ENCODE peak calls at places on chromosomes 3 and 15, in nine cellular contexts. A is activated CD4-positive, alpha-beta T cell treated with anti-CD3 and anti-CD28 coated beads, Interleukin-2, amount 10 ng/mL, durations not matched to agents 7 days and 5 days; Z is A549; O is DMS53; R is iris pigment epithelial cell; K is Kasumi-1; M is NT2/D1; I is RPMI7951; H is activated effector memory CD4-positive, alpha-beta T cell treated with Interleukin-2 at 50 U/mL for 16 hours. D is an unnamed sample.

GRCh38 chr3:157626817-157627216 is 123.6 kb upstream of the VEPH1 start:
- DNase-seq in A (no peak), K (no peak), M (no peak), R (no peak), O (peak), Z (no peak), H (no peak), I (no peak), D (peak)

GRCh38 chr3:160851629-160852210 is 95.7 kb downstream of the PPM1L start:
- DNase-seq in K (no peak), A (no peak), H (no peak), O (no peak), Z (no peak), R (no peak), I (no peak), M (no peak), D (no peak)

GRCh38 chr15:59334063-59334415 is 38.6 kb downstream of the MYO1E start:
- DNase-seq in I (no peak), O (no peak), H (no peak), Z (no peak), M (no peak), K (no peak), R (no peak), A (no peak), D (no peak)

GRCh38 chr15:73600413-73601050 is 32.7 kb downstream of the NPTN start:
- DNase-seq in R (no peak), M (no peak), I (peak), K (no peak), O (no peak), A (no peak), H (no peak), Z (no peak), D (no peak)

GRCh38 chr3:38601971-38602550 is 47.4 kb downstream of the SCN5A start:
- DNase-seq in H (no peak), K (no peak), Z (no peak), A (no peak), M (peak), I (no peak), R (no peak), O (no peak), D (no peak)

GRCh38 chr15:93298901-93299300 is 209.9 kb upstream of the RGMA start:
- DNase-seq in A (no peak), O (no peak), M (no peak), I (no peak), R (no peak), K (no peak), Z (no peak), H (no peak), D (no peak)

GRCh38 chr15:67820992-67821783 is 4.1 kb upstream of the SKOR1 start:
- DNase-seq in K (no peak), Z (no peak), I (peak), A (no peak), O (no peak), H (no peak), R (peak), M (no peak), D (peak)

GRCh38 chr3:42608586-42608985 is 8.1 kb downstream of the NKTR start:
- DNase-seq in M (no peak), Z (no peak), I (peak), K (no peak), O (no peak), A (no peak), R (peak), H (no peak), D (no peak)

GRCh38 chr15:100602822-100603393 is 519 bp downstream of the ASB7 start:
- DNase-seq in I (peak), Z (peak), R (peak), A (peak), H (peak), K (peak), M (peak), O (peak), D (peak)

GRCh38 chr3:39383190-39383912 is at the start of gene SLC25A38:
- DNase-seq in M (peak), O (no peak), Z (peak), A (peak), H (peak), K (no peak), I (peak), R (peak), D (no peak)

GRCh38 chr15:37981781-37982180 is 47.3 kb downstream of the TMCO5A start:
- DNase-seq in R (peak), Z (peak), H (no peak), O (peak), K (peak), I (peak), A (no peak), M (no peak), D (peak)

GRCh38 chr3:21216598-21216997 is 534.4 kb downstream of the ZNF385D start:
- DNase-seq in I (no peak), R (peak), K (peak), Z (peak), H (no peak), M (no peak), A (no peak), O (peak), D (no peak)

GRCh38 chr3:94098487-94098886 is 35.6 kb downstream of the NSUN3 start:
- DNase-seq in I (no peak), K (peak), R (peak), Z (no peak), O (no peak), A (no peak), H (no peak), M (no peak), D (no peak)

GRCh38 chr3:137770066-137770805 is 6.1 kb downstream of the SOX14 start:
- DNase-seq in Z (no peak), O (no peak), A (no peak), M (no peak), R (no peak), I (no peak), K (no peak), H (no peak), D (no peak)

GRCh38 chr15:89374116-89375004 is 39.7 kb upstream of the POLG start:
- DNase-seq in M (no peak), O (no peak), A (no peak), Z (no peak), I (no peak), K (no peak), R (no peak), H (no peak), D (no peak)

GRCh38 chr3:40615916-40616315 is 91.2 kb downstream of the ZNF621 start:
- DNase-seq in A (no peak), Z (no peak), K (no peak), I (no peak), R (no peak), M (no peak), H (no peak), O (no peak), D (peak)

GRCh38 chr15:60477991-60478632 is 830 bp downstream of the ICE2 start:
- DNase-seq in A (no peak), R (peak), K (peak), O (peak), I (peak), M (no peak), H (no peak), Z (peak), D (peak)

GRCh38 chr15:65377976-65378366 is at the start of gene IGDCC3:
- DNase-seq in K (no peak), O (no peak), M (peak), H (no peak), R (peak), I (no peak), A (no peak), Z (no peak), D (peak)

GRCh38 chr15:34241376-34242350 is 16.8 kb downstream of the EMC4 start:
- DNase-seq in A (peak), H (no peak), M (no peak), Z (peak), R (peak), O (peak), K (peak), I (peak), D (peak)

GRCh38 chr3:60609446-60609845 is 641.8 kb downstream of the FHIT start:
- DNase-seq in Z (peak), K (no peak), I (peak), O (no peak), A (no peak), R (peak), M (peak), H (no peak), D (no peak)

GRCh38 chr3:64958187-64958586 is 270.4 kb upstream of the ADAMTS9 start:
- DNase-seq in I (no peak), M (no peak), Z (no peak), O (no peak), R (no peak), A (no peak), K (no peak), H (no peak), D (no peak)

GRCh38 chr3:195893516-195893915 is 14.8 kb downstream of the TNK2 start:
- DNase-seq in R (no peak), Z (no peak), A (no peak), O (no peak), K (no peak), H (no peak), I (no peak), M (no peak), D (no peak)

GRCh38 chr15:92831459-92832229 is 68.5 kb upstream of the CHD2 start:
- DNase-seq in R (peak), Z (peak), M (peak), K (peak), O (peak), I (peak), A (peak), H (peak), D (peak)

GRCh38 chr3:44045476-44046275 is 196.0 kb upstream of the TOPAZ1 start:
- DNase-seq in O (peak), Z (no peak), M (no peak), H (no peak), A (no peak), I (peak), K (peak), R (no peak), D (peak)

GRCh38 chr3:128366652-128367051 is 100.0 kb downstream of the DNAJB8 start:
- DNase-seq in I (no peak), K (no peak), R (no peak), M (no peak), O (no peak), A (no peak), H (no peak), Z (no peak), D (no peak)

GRCh38 chr3:141940204-141940776 is 63.8 kb downstream of the ATP1B3 start:
- DNase-seq in M (no peak), R (peak), A (no peak), K (no peak), Z (peak), O (peak), I (peak), H (no peak), D (peak)

GRCh38 chr3:32018723-32019564 is 37.4 kb downstream of the ZNF860 start:
- DNase-seq in K (peak), A (no peak), M (peak), I (peak), R (peak), H (no peak), Z (peak), O (peak), D (peak)

GRCh38 chr15:39434751-39435238 is 146.1 kb upstream of the THBS1 start:
- DNase-seq in I (peak), M (no peak), O (peak), A (no peak), Z (no peak), H (no peak), R (no peak), K (no peak), D (no peak)

GRCh38 chr3:110296885-110297284 is 774.7 kb upstream of the NECTIN3 start:
- DNase-seq in R (peak), H (no peak), I (no peak), A (no peak), M (no peak), O (no peak), K (no peak), Z (no peak), D (no peak)

GRCh38 chr3:141241248-141242034 is 9.8 kb downstream of the PXYLP1 start:
- DNase-seq in A (no peak), O (no peak), R (no peak), M (no peak), I (peak), H (no peak), Z (no peak), K (no peak), D (peak)

GRCh38 chr15:93029613-93030429 is 59.2 kb downstream of the RGMA start:
- DNase-seq in M (no peak), I (peak), H (no peak), A (no peak), K (no peak), R (peak), Z (no peak), O (peak), D (peak)

GRCh38 chr3:150106752-150107428 is 136.2 kb upstream of the PFN2 start:
- DNase-seq in Z (peak), A (no peak), O (peak), K (peak), M (peak), H (no peak), I (peak), R (peak), D (peak)

GRCh38 chr15:31080618-31081017 is 20.9 kb downstream of the TRPM1 start:
- DNase-seq in Z (peak), O (peak), A (peak), I (peak), M (peak), K (peak), R (no peak), H (no peak), D (peak)

GRCh38 chr3:119856695-119857094 is 74.8 kb downstream of the NR1I2 start:
- DNase-seq in K (no peak), A (no peak), Z (no peak), M (no peak), H (no peak), R (peak), O (no peak), I (no peak), D (no peak)

GRCh38 chr3:133937756-133938601 is 42.3 kb upstream of the RAB6B start:
- DNase-seq in A (no peak), I (peak), O (no peak), H (no peak), K (no peak), Z (no peak), R (no peak), M (no peak), D (no peak)

GRCh38 chr15:78360426-78360825 is 20.3 kb downstream of the CRABP1 start:
- DNase-seq in O (peak), R (no peak), K (no peak), I (peak), M (no peak), H (no peak), A (no peak), Z (no peak), D (peak)

GRCh38 chr3:108342829-108343478 is 46.6 kb downstream of the HHLA2 start:
- DNase-seq in R (peak), O (no peak), A (no peak), M (no peak), H (no peak), I (peak), Z (no peak), K (no peak), D (no peak)

GRCh38 chr3:184172681-184173373 is 1.8 kb upstream of the AP2M1 start:
- DNase-seq in R (peak), I (peak), A (no peak), Z (no peak), H (no peak), K (no peak), M (no peak), O (no peak), D (no peak)

GRCh38 chr3:191020730-191021405 is 158.4 kb upstream of the GMNC start:
- DNase-seq in M (no peak), Z (no peak), O (no peak), R (peak), K (no peak), I (no peak), H (no peak), A (no peak), D (no peak)

GRCh38 chr3:141387446-141388030 is 19.2 kb downstream of the ZBTB38 start:
- DNase-seq in A (no peak), Z (no peak), R (no peak), O (no peak), M (no peak), K (no peak), I (no peak), H (no peak), D (peak)

D was measured in NCI-H69.